ENCODE peak calls at places on chromosome 11, in eight cellular contexts. One of them, this sample, is unnamed.

GRCh38 chr11:108559904-108560303 is 33.7 kb downstream of the EXPH5 start:
- DNase-seq in GM23338: no peak
- DNase-seq in PC-3: no peak
- DNase-seq in OCI-LY7: no peak
- DNase-seq in MM.1S: no peak
- DNase-seq in neural progenitor cell: no peak
- DNase-seq in SK-N-SH: no peak
- DNase-seq in hepatocyte: no peak
- DNase-seq in this sample: peak

GRCh38 chr11:16312242-16312641 is 44.1 kb downstream of the SOX6 start:
- DNase-seq in GM23338: no peak
- DNase-seq in PC-3: no peak
- DNase-seq in OCI-LY7: no peak
- DNase-seq in MM.1S: no peak
- DNase-seq in neural progenitor cell: no peak
- DNase-seq in SK-N-SH: no peak
- DNase-seq in hepatocyte: no peak
- DNase-seq in this sample: no peak

GRCh38 chr11:116033931-116034553 is 529.8 kb upstream of the CADM1 start:
- DNase-seq in GM23338: peak
- DNase-seq in PC-3: no peak
- DNase-seq in OCI-LY7: no peak
- DNase-seq in MM.1S: no peak
- DNase-seq in neural progenitor cell: no peak
- DNase-seq in SK-N-SH: peak
- DNase-seq in hepatocyte: no peak
- DNase-seq in this sample: no peak

GRCh38 chr11:31801298-31801702 is 9.8 kb downstream of the PAX6 start:
- DNase-seq in GM23338: peak
- DNase-seq in PC-3: no peak
- DNase-seq in OCI-LY7: no peak
- DNase-seq in MM.1S: no peak
- DNase-seq in neural progenitor cell: peak
- DNase-seq in SK-N-SH: peak
- DNase-seq in hepatocyte: no peak
- DNase-seq in this sample: no peak

GRCh38 chr11:9823887-9824385 is 160.1 kb downstream of the SWAP70 start:
- DNase-seq in GM23338: no peak
- DNase-seq in PC-3: peak
- DNase-seq in OCI-LY7: no peak
- DNase-seq in MM.1S: no peak
- DNase-seq in neural progenitor cell: no peak
- DNase-seq in SK-N-SH: no peak
- DNase-seq in hepatocyte: no peak
- DNase-seq in this sample: no peak

GRCh38 chr11:14645985-14646900 is 2.6 kb downstream of the PDE3B start:
- DNase-seq in GM23338: no peak
- DNase-seq in PC-3: no peak
- DNase-seq in OCI-LY7: no peak
- DNase-seq in MM.1S: peak
- DNase-seq in neural progenitor cell: no peak
- DNase-seq in SK-N-SH: no peak
- DNase-seq in hepatocyte: no peak
- DNase-seq in this sample: no peak

GRCh38 chr11:58900479-58901420 is 38.5 kb upstream of the GLYATL1 start:
- DNase-seq in GM23338: peak
- DNase-seq in PC-3: peak
- DNase-seq in OCI-LY7: peak
- DNase-seq in MM.1S: peak
- DNase-seq in neural progenitor cell: peak
- DNase-seq in SK-N-SH: peak
- DNase-seq in hepatocyte: peak
- DNase-seq in this sample: peak

GRCh38 chr11:32960553-32961164 is 55.0 kb upstream of the DEPDC7 start:
- DNase-seq in GM23338: peak
- DNase-seq in PC-3: peak
- DNase-seq in OCI-LY7: peak
- DNase-seq in MM.1S: peak
- DNase-seq in neural progenitor cell: peak
- DNase-seq in SK-N-SH: peak
- DNase-seq in hepatocyte: peak
- DNase-seq in this sample: peak

GRCh38 chr11:76159983-76160661 is 46.2 kb downstream of the WNT11 start:
- DNase-seq in GM23338: no peak
- DNase-seq in PC-3: no peak
- DNase-seq in OCI-LY7: no peak
- DNase-seq in MM.1S: no peak
- DNase-seq in neural progenitor cell: no peak
- DNase-seq in SK-N-SH: peak
- DNase-seq in hepatocyte: no peak
- DNase-seq in this sample: no peak

GRCh38 chr11:6629892-6630631 is 10.8 kb upstream of the TPP1 start:
- DNase-seq in GM23338: peak
- DNase-seq in PC-3: no peak
- DNase-seq in OCI-LY7: no peak
- DNase-seq in MM.1S: no peak
- DNase-seq in neural progenitor cell: peak
- DNase-seq in SK-N-SH: no peak
- DNase-seq in hepatocyte: peak
- DNase-seq in this sample: no peak

GRCh38 chr11:106391771-106392412 is 314.4 kb downstream of the AASDHPPT start:
- DNase-seq in GM23338: no peak
- DNase-seq in PC-3: peak
- DNase-seq in OCI-LY7: no peak
- DNase-seq in MM.1S: no peak
- DNase-seq in neural progenitor cell: no peak
- DNase-seq in SK-N-SH: no peak
- DNase-seq in hepatocyte: no peak
- DNase-seq in this sample: peak

GRCh38 chr11:77130763-77131513 is 2.9 kb downstream of the MYO7A start:
- DNase-seq in GM23338: no peak
- DNase-seq in PC-3: no peak
- DNase-seq in OCI-LY7: no peak
- DNase-seq in MM.1S: no peak
- DNase-seq in neural progenitor cell: peak
- DNase-seq in SK-N-SH: peak
- DNase-seq in hepatocyte: peak
- DNase-seq in this sample: no peak

GRCh38 chr11:130761560-130762220 is 154.6 kb downstream of the SNX19 start:
- DNase-seq in GM23338: peak
- DNase-seq in PC-3: no peak
- DNase-seq in OCI-LY7: no peak
- DNase-seq in MM.1S: no peak
- DNase-seq in neural progenitor cell: peak
- DNase-seq in SK-N-SH: no peak
- DNase-seq in hepatocyte: no peak
- DNase-seq in this sample: no peak

GRCh38 chr11:57432714-57433163 is 5.8 kb upstream of the SLC43A3 start:
- DNase-seq in GM23338: no peak
- DNase-seq in PC-3: peak
- DNase-seq in OCI-LY7: no peak
- DNase-seq in MM.1S: no peak
- DNase-seq in neural progenitor cell: no peak
- DNase-seq in SK-N-SH: no peak
- DNase-seq in hepatocyte: peak
- DNase-seq in this sample: peak

GRCh38 chr11:27201454-27202302 is 161.1 kb downstream of the BBOX1 start:
- DNase-seq in GM23338: peak
- DNase-seq in PC-3: peak
- DNase-seq in OCI-LY7: peak
- DNase-seq in MM.1S: no peak
- DNase-seq in neural progenitor cell: no peak
- DNase-seq in SK-N-SH: peak
- DNase-seq in hepatocyte: peak
- DNase-seq in this sample: peak

GRCh38 chr11:70580036-70580805 is 181.9 kb downstream of the CTTN start:
- DNase-seq in GM23338: no peak
- DNase-seq in PC-3: no peak
- DNase-seq in OCI-LY7: no peak
- DNase-seq in MM.1S: no peak
- DNase-seq in neural progenitor cell: peak
- DNase-seq in SK-N-SH: peak
- DNase-seq in hepatocyte: peak
- DNase-seq in this sample: peak

GRCh38 chr11:2943711-2944118 is 14.5 kb upstream of the PHLDA2 start:
- DNase-seq in GM23338: no peak
- DNase-seq in PC-3: no peak
- DNase-seq in OCI-LY7: no peak
- DNase-seq in MM.1S: no peak
- DNase-seq in neural progenitor cell: no peak
- DNase-seq in SK-N-SH: peak
- DNase-seq in hepatocyte: no peak
- DNase-seq in this sample: peak

GRCh38 chr11:118082880-118083543 is 3.8 kb downstream of the SMIM35 start:
- DNase-seq in GM23338: no peak
- DNase-seq in PC-3: no peak
- DNase-seq in OCI-LY7: no peak
- DNase-seq in MM.1S: no peak
- DNase-seq in neural progenitor cell: no peak
- DNase-seq in SK-N-SH: no peak
- DNase-seq in hepatocyte: no peak
- DNase-seq in this sample: no peak

GRCh38 chr11:72112541-72113136 is at the start of gene ANAPC15:
- DNase-seq in GM23338: peak
- DNase-seq in PC-3: peak
- DNase-seq in OCI-LY7: peak
- DNase-seq in MM.1S: peak
- DNase-seq in neural progenitor cell: peak
- DNase-seq in SK-N-SH: peak
- DNase-seq in hepatocyte: peak
- DNase-seq in this sample: peak

GRCh38 chr11:11636671-11637070 is 14.9 kb upstream of the GALNT18 start:
- DNase-seq in GM23338: no peak
- DNase-seq in PC-3: no peak
- DNase-seq in OCI-LY7: no peak
- DNase-seq in MM.1S: no peak
- DNase-seq in neural progenitor cell: no peak
- DNase-seq in SK-N-SH: no peak
- DNase-seq in hepatocyte: no peak
- DNase-seq in this sample: no peak

GRCh38 chr11:68835328-68835727 is 6.4 kb downstream of the CPT1A start:
- DNase-seq in GM23338: no peak
- DNase-seq in PC-3: no peak
- DNase-seq in OCI-LY7: no peak
- DNase-seq in MM.1S: no peak
- DNase-seq in neural progenitor cell: no peak
- DNase-seq in SK-N-SH: no peak
- DNase-seq in hepatocyte: no peak
- DNase-seq in this sample: no peak

GRCh38 chr11:121802542-121802941 is 313.5 kb downstream of the BLID start:
- DNase-seq in GM23338: peak
- DNase-seq in PC-3: no peak
- DNase-seq in OCI-LY7: no peak
- DNase-seq in MM.1S: no peak
- DNase-seq in neural progenitor cell: peak
- DNase-seq in SK-N-SH: no peak
- DNase-seq in hepatocyte: peak
- DNase-seq in this sample: no peak

GRCh38 chr11:19524171-19524671 is 188.4 kb upstream of the NAV2 start:
- DNase-seq in GM23338: no peak
- DNase-seq in PC-3: no peak
- DNase-seq in OCI-LY7: no peak
- DNase-seq in MM.1S: no peak
- DNase-seq in neural progenitor cell: no peak
- DNase-seq in SK-N-SH: no peak
- DNase-seq in hepatocyte: peak
- DNase-seq in this sample: no peak

DNA sequence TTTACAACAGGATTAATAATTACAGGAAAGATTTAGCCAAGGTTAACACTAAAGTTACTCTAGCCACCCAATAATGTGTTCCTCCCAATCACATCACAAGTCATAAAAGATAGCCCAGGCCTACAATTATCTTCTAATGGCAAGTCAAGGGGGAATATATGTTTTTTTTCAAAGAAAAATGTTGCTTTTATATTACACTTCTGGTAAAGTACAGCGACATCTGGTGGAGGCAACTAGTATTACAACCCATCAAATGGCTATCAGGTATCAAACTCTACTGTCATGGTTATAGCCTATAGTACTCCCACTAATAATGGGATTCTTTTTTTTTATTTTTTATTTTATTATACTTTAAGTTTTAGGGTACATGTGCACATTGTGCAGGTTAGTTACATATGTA is 71.8 kb downstream of the XRRA1 start:
- DNase-seq in GM23338: peak
- DNase-seq in PC-3: peak
- DNase-seq in OCI-LY7: peak
- DNase-seq in MM.1S: no peak
- DNase-seq in neural progenitor cell: no peak
- DNase-seq in SK-N-SH: no peak
- DNase-seq in hepatocyte: no peak
- DNase-seq in this sample: peak
- H3K27ac ChIP-seq in GM23338: no peak
- H3K27ac ChIP-seq in PC-3: no peak
- H3K27ac ChIP-seq in OCI-LY7: no peak
- H3K27ac ChIP-seq in MM.1S: no peak
- H3K27ac ChIP-seq in neural progenitor cell: no peak
- H3K27ac ChIP-seq in SK-N-SH: no peak
- H3K27ac ChIP-seq in hepatocyte: no peak
- H3K27ac ChIP-seq in this sample: no peak

DNA sequence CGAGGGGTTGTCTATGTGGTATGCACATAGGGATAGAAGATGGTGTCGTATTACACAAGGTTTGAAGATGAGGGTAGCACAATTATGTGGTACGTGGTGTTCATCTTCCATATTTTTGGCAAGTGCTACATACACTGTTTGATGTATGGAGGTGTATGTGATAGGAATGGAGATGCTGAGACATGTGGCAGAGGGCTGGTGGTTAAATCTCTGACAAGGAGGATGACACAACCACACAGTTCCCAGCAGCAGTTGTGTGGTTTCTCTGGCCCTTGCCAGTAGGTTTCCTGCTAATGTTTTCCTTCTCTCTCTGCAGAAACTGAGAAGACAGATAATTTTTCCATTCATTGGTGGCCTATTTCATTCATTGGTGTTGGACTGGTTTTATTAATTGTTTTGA is 17.0 kb downstream of the NCR3LG1 start:
- DNase-seq in GM23338: no peak
- DNase-seq in PC-3: no peak
- DNase-seq in OCI-LY7: no peak
- DNase-seq in MM.1S: no peak
- DNase-seq in neural progenitor cell: no peak
- DNase-seq in SK-N-SH: no peak
- DNase-seq in hepatocyte: no peak
- DNase-seq in this sample: no peak
- TF ChIP-seq EZH2phosphoT487 in GM23338: no peak
- TF ChIP-seq EZH2phosphoT487 in PC-3: no peak
- TF ChIP-seq EZH2phosphoT487 in OCI-LY7: no peak
- TF ChIP-seq EZH2phosphoT487 in MM.1S: no peak
- TF ChIP-seq EZH2phosphoT487 in neural progenitor cell: no peak
- TF ChIP-seq EZH2phosphoT487 in SK-N-SH: no peak
- TF ChIP-seq EZH2phosphoT487 in hepatocyte: no peak
- TF ChIP-seq EZH2phosphoT487 in this sample: no peak

GRCh38 chr11:132373405-132374141 is 1003.2 kb downstream of the NTM start:
- DNase-seq in GM23338: no peak
- DNase-seq in PC-3: no peak
- DNase-seq in OCI-LY7: no peak
- DNase-seq in MM.1S: peak
- DNase-seq in neural progenitor cell: no peak
- DNase-seq in SK-N-SH: no peak
- DNase-seq in hepatocyte: no peak
- DNase-seq in this sample: no peak
- H2AFZ ChIP-seq in GM23338: no peak
- H2AFZ ChIP-seq in PC-3: no peak
- H2AFZ ChIP-seq in OCI-LY7: no peak
- H2AFZ ChIP-seq in MM.1S: no peak
- H2AFZ ChIP-seq in neural progenitor cell: no peak
- H2AFZ ChIP-seq in SK-N-SH: no peak
- H2AFZ ChIP-seq in hepatocyte: no peak
- H2AFZ ChIP-seq in this sample: no peak

GRCh38 chr11:133576351-133576750 is 44.0 kb upstream of the OPCML start:
- DNase-seq in GM23338: peak
- DNase-seq in PC-3: no peak
- DNase-seq in OCI-LY7: no peak
- DNase-seq in MM.1S: no peak
- DNase-seq in neural progenitor cell: peak
- DNase-seq in SK-N-SH: peak
- DNase-seq in hepatocyte: no peak
- DNase-seq in this sample: no peak
- H3K27ac ChIP-seq in GM23338: no peak
- H3K27ac ChIP-seq in PC-3: no peak
- H3K27ac ChIP-seq in OCI-LY7: no peak
- H3K27ac ChIP-seq in MM.1S: no peak
- H3K27ac ChIP-seq in neural progenitor cell: no peak
- H3K27ac ChIP-seq in SK-N-SH: no peak
- H3K27ac ChIP-seq in hepatocyte: no peak
- H3K27ac ChIP-seq in this sample: no peak